ENCODE peak calls at places on chromosomes 7 and 10, in nine cellular contexts. H is GM12865, X is mesenchymal stem cell, C is coronary artery, Y is cardiac muscle cell, J is ovary, L is AG09309, M is thoracic aorta, E is ascending aorta. W is an unnamed sample.

GRCh38 chr7:2626498-2627117 is 5.2 kb upstream of the TTYH3 start:
- DNase-seq in E (no peak), L (peak), C (no peak), J (peak), M (no peak), Y (peak), X (no peak), H (no peak), W (no peak)

GRCh38 chr7:155939350-155939749 is 127.1 kb upstream of the SHH start:
- DNase-seq in X (no peak), C (no peak), J (no peak), M (no peak), H (no peak), E (no peak), Y (no peak), L (no peak), W (no peak)

GRCh38 chr10:88763441-88763840 is 3.6 kb downstream of the LIPN start:
- DNase-seq in L (no peak), C (no peak), J (no peak), H (no peak), X (peak), Y (no peak), M (no peak), E (no peak), W (no peak)

GRCh38 chr7:155676052-155676451 is 31.6 kb downstream of the RBM33 start:
- DNase-seq in L (no peak), C (no peak), H (no peak), M (no peak), X (no peak), Y (no peak), E (no peak), J (no peak), W (no peak)

GRCh38 chr7:90298145-90299038 is 22.7 kb downstream of the FAM237B start:
- DNase-seq in C (no peak), E (no peak), H (peak), L (peak), J (no peak), X (peak), M (no peak), Y (peak), W (peak)

GRCh38 chr7:134780166-134780853 is 876 bp downstream of the CALD1 start:
- DNase-seq in C (no peak), E (no peak), X (no peak), L (no peak), H (no peak), M (no peak), Y (peak), J (no peak), W (no peak)

GRCh38 chr7:149797771-149798170 is 24.4 kb upstream of the ZNF467 start:
- DNase-seq in E (no peak), Y (no peak), X (no peak), L (no peak), M (no peak), C (no peak), H (no peak), J (no peak), W (no peak)

GRCh38 chr7:92020636-92021035 is 80.0 kb downstream of the AKAP9 start:
- DNase-seq in H (no peak), Y (no peak), M (no peak), X (no peak), E (no peak), L (no peak), J (no peak), C (no peak), W (peak)

GRCh38 chr7:90250601-90251303 is 5.8 kb downstream of the CFAP69 start:
- DNase-seq in J (no peak), H (no peak), E (no peak), M (no peak), C (no peak), X (no peak), L (no peak), Y (peak), W (peak)

GRCh38 chr10:100654835-100655759 is 90.3 kb upstream of the PAX2 start:
- DNase-seq in M (no peak), Y (peak), L (no peak), H (no peak), E (no peak), C (no peak), J (no peak), X (no peak), W (no peak)

GRCh38 chr10:109977382-109977806 is 30.4 kb upstream of the ADD3 start:
- DNase-seq in J (no peak), X (peak), H (no peak), Y (no peak), E (no peak), L (no peak), C (peak), M (peak), W (no peak)

GRCh38 chr10:27207350-27207749 is 33.2 kb downstream of the ACBD5 start:
- DNase-seq in J (no peak), H (no peak), M (no peak), L (no peak), Y (no peak), X (no peak), E (no peak), C (no peak), W (no peak)

GRCh38 chr10:13087986-13088618 is 11.9 kb upstream of the OPTN start:
- DNase-seq in H (no peak), E (no peak), J (no peak), X (peak), M (no peak), Y (peak), C (no peak), L (peak), W (peak)

GRCh38 chr7:73668103-73668937 is 689 bp downstream of the VPS37D start:
- DNase-seq in E (no peak), X (no peak), M (no peak), L (no peak), H (no peak), C (no peak), J (no peak), Y (peak), W (peak)

GRCh38 chr7:73671857-73672445 is 4.3 kb downstream of the VPS37D start:
- DNase-seq in Y (no peak), L (no peak), M (no peak), E (no peak), C (no peak), H (no peak), J (no peak), X (no peak), W (no peak)

GRCh38 chr7:73669858-73670385 is 2.3 kb downstream of the VPS37D start:
- DNase-seq in H (no peak), M (no peak), J (no peak), E (no peak), C (no peak), L (no peak), X (no peak), Y (no peak), W (no peak)

GRCh38 chr7:73669316-73669715 is 1.7 kb downstream of the VPS37D start:
- DNase-seq in E (no peak), C (no peak), H (no peak), Y (no peak), X (no peak), L (no peak), J (no peak), M (no peak), W (no peak)

GRCh38 chr7:73671317-73671651 is 3.7 kb downstream of the VPS37D start:
- DNase-seq in C (no peak), Y (no peak), L (no peak), E (no peak), M (no peak), H (no peak), J (no peak), X (no peak), W (no peak)
- H3K4me3 ChIP-seq in C (no peak), Y (no peak), L (no peak), E (no peak), M (no peak), H (no peak), J (no peak), X (no peak), W (no peak)

DNA sequence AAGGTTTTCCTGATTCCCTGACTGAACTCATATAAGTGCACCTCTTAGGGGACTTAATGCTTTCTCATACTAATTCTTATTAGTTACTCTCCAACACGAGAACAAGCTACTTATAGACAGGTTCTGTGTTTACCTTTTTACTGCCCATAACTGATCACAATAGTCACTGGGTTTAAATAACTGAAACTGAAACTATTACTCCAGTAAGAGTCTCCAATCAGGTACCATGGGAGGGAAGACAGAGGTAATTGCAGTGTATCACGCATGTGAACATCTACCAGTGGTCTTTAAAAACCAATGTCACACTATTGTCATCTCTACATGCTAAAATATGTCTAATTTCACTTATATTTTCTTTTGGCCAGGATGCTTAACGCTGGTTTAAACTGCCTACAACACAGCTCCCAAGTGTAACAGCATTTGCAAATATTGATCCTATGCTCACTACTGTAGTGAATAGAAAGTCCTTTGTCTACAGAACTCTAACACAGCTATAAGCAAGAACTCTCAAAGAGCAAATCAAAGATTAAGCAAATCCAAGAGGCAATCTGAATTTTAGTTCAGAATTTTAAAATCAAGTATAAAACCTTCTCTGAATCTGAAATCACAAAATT is 3.6 kb downstream of the GDI2 start:
- DNase-seq in Y (no peak), H (peak), E (no peak), L (no peak), C (no peak), M (no peak), J (no peak), X (peak), W (peak)
- H3K4me3 ChIP-seq in Y (no peak), H (peak), E (peak), L (no peak), C (peak), M (peak), J (no peak), X (peak), W (peak)

GRCh38 chr10:69057261-69057950 is 30.5 kb upstream of the SRGN start:
- DNase-seq in H (peak), J (no peak), C (no peak), M (no peak), Y (no peak), L (no peak), E (no peak), X (no peak), W (peak)
- H3K4me3 ChIP-seq in H (no peak), J (no peak), C (no peak), M (no peak), Y (no peak), L (no peak), E (no peak), X (peak), W (no peak)

GRCh38 chr10:11827414-11827813 is 4.3 kb downstream of the PROSER2 start:
- DNase-seq in H (no peak), M (no peak), J (no peak), L (no peak), C (no peak), Y (no peak), E (no peak), X (no peak), W (no peak)

GRCh38 chr10:11825796-11826414 is 2.7 kb downstream of the PROSER2 start:
- DNase-seq in H (no peak), Y (peak), L (no peak), E (no peak), C (no peak), J (no peak), M (no peak), X (no peak), W (no peak)

GRCh38 chr10:11824825-11825224 is 1.7 kb downstream of the PROSER2 start:
- DNase-seq in H (no peak), C (no peak), X (no peak), L (no peak), M (no peak), E (no peak), Y (peak), J (no peak), W (no peak)

GRCh38 chr10:11828682-11829284 is 5.6 kb downstream of the PROSER2 start:
- DNase-seq in C (no peak), J (no peak), L (no peak), X (no peak), E (no peak), M (no peak), H (no peak), Y (no peak), W (no peak)

DNA sequence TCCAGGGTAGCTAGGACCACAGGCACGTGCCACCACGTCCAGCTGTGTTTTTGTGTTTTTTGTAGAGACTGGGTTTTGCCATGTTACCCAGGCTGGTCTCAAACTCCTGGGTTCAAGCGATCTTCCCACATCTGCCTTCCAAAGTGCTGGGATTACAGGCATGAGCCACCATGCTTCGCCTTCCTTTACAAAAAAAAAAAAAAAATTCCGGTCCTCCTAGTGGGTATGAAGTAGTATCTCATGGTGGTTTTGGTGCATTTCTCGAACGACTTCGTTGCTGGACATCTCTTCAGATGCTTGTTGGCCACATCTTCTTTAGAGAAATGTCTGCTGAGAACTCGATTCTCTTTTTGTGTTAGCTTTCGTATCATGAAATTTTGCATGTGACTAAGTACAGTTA is 3.9 kb downstream of the PROSER2 start:
- DNase-seq in Y (no peak), C (no peak), L (no peak), J (no peak), M (no peak), X (no peak), H (no peak), E (no peak), W (no peak)
- H3K4me3 ChIP-seq in Y (no peak), C (no peak), L (no peak), J (no peak), M (no peak), X (no peak), H (no peak), E (no peak), W (no peak)

GRCh38 chr10:80485410-80486135 is 31.5 kb downstream of the TSPAN14 start:
- DNase-seq in X (no peak), C (no peak), L (no peak), E (no peak), Y (no peak), M (no peak), J (no peak), H (no peak), W (no peak)

GRCh38 chr10:80487791-80488538 is 33.9 kb downstream of the TSPAN14 start:
- DNase-seq in Y (no peak), H (no peak), M (no peak), L (no peak), X (no peak), E (no peak), J (no peak), C (no peak), W (no peak)

GRCh38 chr10:80487422-80487785 is 33.3 kb downstream of the TSPAN14 start:
- DNase-seq in H (no peak), L (no peak), C (no peak), E (no peak), Y (no peak), X (no peak), J (no peak), M (no peak), W (no peak)

GRCh38 chr10:80486151-80486692 is 32.1 kb downstream of the TSPAN14 start:
- DNase-seq in H (no peak), M (no peak), Y (no peak), J (no peak), X (no peak), E (no peak), L (no peak), C (no peak), W (no peak)

GRCh38 chr10:80486785-80487421 is 32.8 kb downstream of the TSPAN14 start:
- DNase-seq in H (no peak), C (no peak), E (no peak), J (no peak), L (no peak), M (no peak), X (no peak), Y (no peak), W (no peak)
- H3K4me3 ChIP-seq in H (no peak), C (no peak), E (no peak), J (no peak), L (no peak), M (no peak), X (no peak), Y (no peak), W (no peak)

DNA sequence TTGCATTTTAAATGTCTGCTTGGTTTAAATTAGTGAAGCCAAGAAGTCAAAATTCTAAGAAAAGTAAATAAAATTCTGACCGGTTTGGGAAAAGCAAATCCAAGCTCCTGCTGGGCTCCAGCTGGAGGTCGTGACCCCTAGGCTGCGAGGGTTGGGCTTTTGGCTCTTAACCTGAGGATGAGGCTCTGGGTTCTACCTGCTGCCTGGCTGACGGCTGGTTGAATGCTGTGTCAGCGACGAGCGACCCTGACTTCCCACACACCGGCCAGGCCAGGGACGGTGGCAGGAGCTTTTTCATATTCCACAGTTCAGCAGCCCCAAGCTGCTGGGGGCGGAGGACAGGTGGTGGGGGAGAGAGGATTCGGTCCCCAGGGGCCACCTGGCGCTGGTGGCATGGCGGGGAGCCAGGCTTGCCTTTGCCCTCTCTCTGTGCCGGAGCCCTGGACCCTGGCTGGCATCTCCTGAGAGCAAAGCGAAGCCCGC is 843 bp upstream of the PLPP4 start:
- DNase-seq in C (no peak), Y (no peak), E (no peak), M (no peak), X (no peak), L (no peak), J (no peak), H (no peak), W (no peak)
- H3K4me3 ChIP-seq in C (peak), Y (peak), E (peak), M (peak), X (peak), L (peak), J (peak), H (no peak), W (peak)

GRCh38 chr7:133536450-133536849 is 283.6 kb downstream of the EXOC4 start:
- DNase-seq in L (no peak), X (no peak), C (no peak), Y (no peak), M (no peak), J (no peak), H (no peak), E (no peak), W (no peak)
- H3K4me3 ChIP-seq in L (no peak), X (no peak), C (no peak), Y (no peak), M (no peak), J (no peak), H (no peak), E (no peak), W (no peak)

DNA sequence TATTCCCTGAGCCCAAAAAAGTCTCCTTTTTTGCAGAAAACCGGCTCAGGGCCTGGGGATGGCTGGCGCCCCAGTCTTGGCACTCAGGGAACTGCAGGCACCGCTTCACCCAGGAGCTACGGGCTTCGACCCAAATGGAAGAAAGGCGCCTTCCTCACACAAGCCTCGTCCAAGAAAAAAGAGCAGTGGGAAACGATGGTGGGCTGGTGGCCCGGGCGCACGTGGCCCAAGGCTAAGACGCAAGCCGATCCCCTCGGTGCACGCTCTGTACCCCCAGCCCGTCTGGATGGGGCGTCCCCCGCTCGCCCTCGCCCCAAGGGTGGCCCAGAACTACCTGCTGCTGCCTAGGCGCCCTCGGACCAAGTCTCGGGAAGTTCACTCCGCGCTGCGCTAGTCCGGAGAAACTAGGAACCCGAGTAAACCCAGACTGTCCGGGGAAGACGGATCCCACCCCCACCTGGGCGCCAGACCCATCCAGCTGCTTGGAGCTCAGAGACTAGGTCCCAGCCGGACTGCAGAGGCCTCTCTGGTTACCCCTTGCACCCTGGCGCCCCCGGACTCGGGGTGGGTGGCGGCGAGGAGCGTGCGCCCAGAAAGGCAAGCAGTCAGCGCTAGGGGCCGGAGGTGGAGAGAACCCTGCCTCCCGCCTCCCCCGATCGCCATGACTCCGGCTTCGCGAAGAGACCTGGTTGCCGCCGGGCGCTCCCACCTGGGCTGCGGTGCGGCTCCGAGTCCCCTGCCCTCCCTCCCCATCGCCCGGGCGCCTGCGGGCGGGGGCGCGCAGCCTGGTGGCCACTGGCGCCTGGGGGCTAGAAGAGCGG is 76.4 kb downstream of the CALN1 start:
- DNase-seq in J (no peak), C (no peak), X (no peak), M (no peak), H (no peak), E (no peak), Y (no peak), L (no peak), W (no peak)
- H3K4me3 ChIP-seq in J (no peak), C (no peak), X (no peak), M (no peak), H (no peak), E (no peak), Y (peak), L (no peak), W (no peak)

W was measured in choroid plexus epithelial cell.